ENCODE peak calls at places on chromosomes 1 and 21, in seven cellular contexts. One of them, this sample, is unnamed. For H3K4me1, the result is how much of the 10 kb centered on the place peaks cover.

GRCh38 chr1:160397651-160398050 is 2.7 kb upstream of the VANGL2 start:
- DNase-seq in RWPE2: no peak
- DNase-seq in body of pancreas: no peak
- DNase-seq in SK-N-SH: no peak
- DNase-seq in CD8-positive, alpha-beta T cell: no peak
- DNase-seq in adrenal gland: no peak
- DNase-seq in right atrium auricular region: no peak
- DNase-seq in this sample: no peak

GRCh38 chr1:109307363-109308021 is 681 bp upstream of the MYBPHL start:
- DNase-seq in RWPE2: no peak
- DNase-seq in body of pancreas: no peak
- DNase-seq in SK-N-SH: no peak
- DNase-seq in CD8-positive, alpha-beta T cell: no peak
- DNase-seq in adrenal gland: no peak
- DNase-seq in right atrium auricular region: no peak
- DNase-seq in this sample: peak

GRCh38 chr1:164155337-164155850 is 403.6 kb upstream of the PBX1 start:
- DNase-seq in RWPE2: no peak
- DNase-seq in body of pancreas: no peak
- DNase-seq in SK-N-SH: no peak
- DNase-seq in CD8-positive, alpha-beta T cell: no peak
- DNase-seq in adrenal gland: no peak
- DNase-seq in right atrium auricular region: no peak
- DNase-seq in this sample: no peak

GRCh38 chr1:178142806-178143205 is 48.9 kb downstream of the RASAL2 start:
- DNase-seq in RWPE2: no peak
- DNase-seq in body of pancreas: no peak
- DNase-seq in SK-N-SH: no peak
- DNase-seq in CD8-positive, alpha-beta T cell: no peak
- DNase-seq in adrenal gland: no peak
- DNase-seq in right atrium auricular region: no peak
- DNase-seq in this sample: no peak

GRCh38 chr1:206012086-206012859 is 9.1 kb upstream of the RAB7B start:
- DNase-seq in RWPE2: no peak
- DNase-seq in body of pancreas: peak
- DNase-seq in SK-N-SH: no peak
- DNase-seq in CD8-positive, alpha-beta T cell: peak
- DNase-seq in adrenal gland: peak
- DNase-seq in right atrium auricular region: peak
- DNase-seq in this sample: no peak

GRCh38 chr1:43648448-43648847 is 1.5 kb upstream of the KDM4A start:
- DNase-seq in RWPE2: no peak
- DNase-seq in body of pancreas: no peak
- DNase-seq in SK-N-SH: no peak
- DNase-seq in CD8-positive, alpha-beta T cell: no peak
- DNase-seq in adrenal gland: no peak
- DNase-seq in right atrium auricular region: no peak
- DNase-seq in this sample: no peak

GRCh38 chr1:43067856-43068751 is 104.0 kb downstream of the EBNA1BP2 start:
- DNase-seq in RWPE2: no peak
- DNase-seq in body of pancreas: peak
- DNase-seq in SK-N-SH: peak
- DNase-seq in CD8-positive, alpha-beta T cell: no peak
- DNase-seq in adrenal gland: no peak
- DNase-seq in right atrium auricular region: no peak
- DNase-seq in this sample: no peak

GRCh38 chr1:75134939-75135828 is 996 bp downstream of the LHX8 start:
- DNase-seq in RWPE2: no peak
- DNase-seq in body of pancreas: no peak
- DNase-seq in SK-N-SH: peak
- DNase-seq in CD8-positive, alpha-beta T cell: no peak
- DNase-seq in adrenal gland: no peak
- DNase-seq in right atrium auricular region: no peak
- DNase-seq in this sample: peak

GRCh38 chr1:185215911-185216310 is 58.9 kb downstream of the SWT1 start:
- DNase-seq in RWPE2: no peak
- DNase-seq in body of pancreas: no peak
- DNase-seq in SK-N-SH: no peak
- DNase-seq in CD8-positive, alpha-beta T cell: no peak
- DNase-seq in adrenal gland: no peak
- DNase-seq in right atrium auricular region: no peak
- DNase-seq in this sample: peak

GRCh38 chr1:3688356-3688755 is 36.0 kb downstream of the TP73 start:
- DNase-seq in RWPE2: no peak
- DNase-seq in body of pancreas: no peak
- DNase-seq in SK-N-SH: no peak
- DNase-seq in CD8-positive, alpha-beta T cell: no peak
- DNase-seq in adrenal gland: no peak
- DNase-seq in right atrium auricular region: no peak
- DNase-seq in this sample: no peak

GRCh38 chr21:41369105-41369914 is 7.5 kb downstream of the MX2 start:
- DNase-seq in RWPE2: no peak
- DNase-seq in body of pancreas: no peak
- DNase-seq in SK-N-SH: peak
- DNase-seq in CD8-positive, alpha-beta T cell: peak
- DNase-seq in adrenal gland: no peak
- DNase-seq in right atrium auricular region: no peak
- DNase-seq in this sample: peak

GRCh38 chr1:243325305-243325890 is 69.6 kb downstream of the SDCCAG8 start:
- DNase-seq in RWPE2: no peak
- DNase-seq in body of pancreas: peak
- DNase-seq in SK-N-SH: peak
- DNase-seq in CD8-positive, alpha-beta T cell: no peak
- DNase-seq in adrenal gland: no peak
- DNase-seq in right atrium auricular region: no peak
- DNase-seq in this sample: peak

GRCh38 chr1:242245255-242245654 is 246.4 kb upstream of the MAP1LC3C start:
- DNase-seq in RWPE2: no peak
- DNase-seq in body of pancreas: no peak
- DNase-seq in SK-N-SH: no peak
- DNase-seq in CD8-positive, alpha-beta T cell: no peak
- DNase-seq in adrenal gland: no peak
- DNase-seq in right atrium auricular region: no peak
- DNase-seq in this sample: no peak

DNA sequence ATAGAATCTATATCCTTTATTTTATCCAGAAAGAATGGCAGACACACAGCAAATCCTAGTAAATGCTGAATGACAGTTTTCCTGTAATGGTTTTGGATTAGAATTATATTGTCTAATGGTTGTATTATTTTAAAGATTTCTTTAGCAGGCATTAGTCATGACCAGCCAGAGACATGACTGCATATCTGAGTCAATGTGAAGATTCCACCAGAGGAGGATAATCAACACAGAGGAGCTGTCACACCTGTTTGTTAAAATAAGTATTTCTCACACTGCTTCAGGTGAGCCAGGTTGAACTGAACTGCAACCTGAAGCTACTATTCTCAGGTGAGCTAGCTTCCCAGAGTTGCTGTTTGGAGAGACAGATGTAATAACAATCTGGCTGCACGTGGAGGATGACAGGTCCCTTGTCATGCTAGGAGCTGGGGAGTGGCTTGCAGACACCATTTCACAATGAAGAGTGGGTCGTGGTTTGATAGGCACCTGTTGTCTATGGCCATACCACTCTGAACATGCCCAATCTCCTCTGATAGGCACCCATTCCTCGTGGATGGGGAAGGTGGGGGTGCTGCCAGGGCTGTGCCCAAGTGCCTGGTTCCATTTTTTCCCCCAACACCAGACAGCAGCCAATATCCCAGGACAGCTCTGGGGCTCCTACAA is 94.3 kb downstream of the KCNJ6 start:
- DNase-seq in RWPE2: no peak
- DNase-seq in body of pancreas: no peak
- DNase-seq in SK-N-SH: no peak
- DNase-seq in CD8-positive, alpha-beta T cell: no peak
- DNase-seq in adrenal gland: no peak
- DNase-seq in right atrium auricular region: no peak
- DNase-seq in this sample: no peak
- H3K4me3 ChIP-seq in RWPE2: no peak
- H3K4me3 ChIP-seq in body of pancreas: no peak
- H3K4me3 ChIP-seq in SK-N-SH: no peak
- H3K4me3 ChIP-seq in CD8-positive, alpha-beta T cell: no peak
- H3K4me3 ChIP-seq in adrenal gland: no peak
- H3K4me3 ChIP-seq in right atrium auricular region: no peak
- H3K4me3 ChIP-seq in this sample: no peak

GRCh38 chr1:33854091-33854490 is 9.8 kb upstream of the HMGB4 start:
- DNase-seq in RWPE2: no peak
- DNase-seq in body of pancreas: no peak
- DNase-seq in SK-N-SH: no peak
- DNase-seq in CD8-positive, alpha-beta T cell: no peak
- DNase-seq in adrenal gland: no peak
- DNase-seq in right atrium auricular region: no peak
- DNase-seq in this sample: no peak
- H3K4me1 ChIP-seq in RWPE2: under half
- H3K4me1 ChIP-seq in body of pancreas: under half
- H3K4me1 ChIP-seq in SK-N-SH: under half
- H3K4me1 ChIP-seq in CD8-positive, alpha-beta T cell: under half
- H3K4me1 ChIP-seq in adrenal gland: under half
- H3K4me1 ChIP-seq in right atrium auricular region: under half
- H3K4me1 ChIP-seq in this sample: under half

GRCh38 chr1:223759273-223759672 is 46.9 kb downstream of the CAPN2 start:
- DNase-seq in RWPE2: no peak
- DNase-seq in body of pancreas: no peak
- DNase-seq in SK-N-SH: no peak
- DNase-seq in CD8-positive, alpha-beta T cell: no peak
- DNase-seq in adrenal gland: no peak
- DNase-seq in right atrium auricular region: no peak
- DNase-seq in this sample: no peak
- TF ChIP-seq CTCF in RWPE2: no peak
- TF ChIP-seq CTCF in body of pancreas: no peak
- TF ChIP-seq CTCF in SK-N-SH: no peak
- TF ChIP-seq CTCF in CD8-positive, alpha-beta T cell: no peak
- TF ChIP-seq CTCF in adrenal gland: no peak
- TF ChIP-seq CTCF in right atrium auricular region: no peak
- TF ChIP-seq CTCF in this sample: no peak

DNA sequence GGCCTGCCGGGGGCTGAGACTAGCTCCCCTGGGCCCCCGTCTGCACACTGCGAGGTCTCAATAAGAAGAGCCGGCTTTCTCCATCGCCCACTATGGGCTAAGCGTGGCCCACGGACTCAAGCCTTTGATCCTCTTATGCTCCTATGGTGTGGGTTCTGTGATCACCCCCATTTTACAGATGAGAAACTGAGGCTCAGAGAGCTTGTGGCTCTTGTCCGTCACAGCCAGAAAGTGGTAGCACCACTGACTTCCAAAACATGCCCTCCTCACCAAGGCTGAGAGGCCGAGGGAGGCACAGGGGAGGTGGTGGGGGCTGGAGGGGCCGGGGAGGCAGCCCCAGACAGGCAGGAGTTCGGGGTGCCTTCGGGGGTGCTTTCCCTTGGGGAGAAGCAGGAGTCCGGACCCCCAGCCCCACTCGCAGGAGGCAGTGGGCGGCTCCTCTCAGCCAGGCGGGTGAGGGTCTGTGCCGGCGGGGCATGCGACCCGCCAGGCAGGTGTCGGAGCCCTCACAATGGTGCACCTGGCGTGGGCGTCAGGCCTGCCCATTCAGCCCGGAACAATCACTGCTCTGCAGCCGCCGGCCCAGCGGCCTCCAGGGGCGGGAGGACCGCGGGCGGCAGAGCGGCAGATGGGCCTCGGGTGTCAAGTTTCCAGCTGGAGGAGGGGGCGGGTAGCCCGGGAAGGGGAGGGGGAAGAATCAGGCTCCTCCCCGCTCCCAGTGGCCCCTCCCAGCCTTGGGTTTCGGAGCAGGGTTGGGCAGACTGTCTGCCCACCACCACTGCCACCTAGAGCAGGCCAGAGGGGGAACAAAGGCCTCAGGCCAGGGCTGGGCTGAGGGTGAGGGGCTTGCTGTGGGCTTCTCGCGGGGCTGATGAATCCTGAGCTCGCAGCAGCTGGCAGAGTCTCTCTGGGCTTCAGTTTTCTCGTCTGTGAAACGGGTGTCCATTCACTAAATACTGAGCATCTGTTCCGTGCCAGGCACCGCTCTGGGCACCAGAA is 39.3 kb upstream of the CASZ1 start:
- DNase-seq in RWPE2: no peak
- DNase-seq in body of pancreas: peak
- DNase-seq in SK-N-SH: peak
- DNase-seq in CD8-positive, alpha-beta T cell: no peak
- DNase-seq in adrenal gland: peak
- DNase-seq in right atrium auricular region: no peak
- DNase-seq in this sample: peak
- H3K4me3 ChIP-seq in RWPE2: no peak
- H3K4me3 ChIP-seq in body of pancreas: no peak
- H3K4me3 ChIP-seq in SK-N-SH: no peak
- H3K4me3 ChIP-seq in CD8-positive, alpha-beta T cell: no peak
- H3K4me3 ChIP-seq in adrenal gland: no peak
- H3K4me3 ChIP-seq in right atrium auricular region: no peak
- H3K4me3 ChIP-seq in this sample: no peak

DNA sequence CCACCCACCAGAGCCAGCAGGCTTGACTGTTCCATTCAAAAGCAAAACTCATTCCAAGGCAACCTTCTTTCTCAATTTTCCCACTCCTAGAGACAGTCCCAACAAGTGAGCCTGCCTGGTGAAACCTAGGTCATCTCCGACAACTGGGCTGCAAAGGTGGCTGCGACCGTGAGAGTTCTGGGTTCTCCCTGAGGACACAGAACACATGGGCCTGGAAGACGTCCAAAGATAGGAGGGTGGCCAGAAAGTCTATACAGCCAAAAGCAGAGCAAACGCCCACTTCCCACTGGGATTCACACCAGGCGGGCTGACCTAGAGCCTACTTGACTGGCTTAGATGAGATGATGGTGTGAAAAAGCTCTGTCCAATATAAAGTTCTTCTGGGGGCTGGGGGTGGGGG is 90.2 kb upstream of the GRIK3 start:
- DNase-seq in RWPE2: no peak
- DNase-seq in body of pancreas: no peak
- DNase-seq in SK-N-SH: peak
- DNase-seq in CD8-positive, alpha-beta T cell: no peak
- DNase-seq in adrenal gland: no peak
- DNase-seq in right atrium auricular region: no peak
- DNase-seq in this sample: no peak
- H3K4me1 ChIP-seq in RWPE2: under half
- H3K4me1 ChIP-seq in body of pancreas: under half
- H3K4me1 ChIP-seq in SK-N-SH: under half
- H3K4me1 ChIP-seq in CD8-positive, alpha-beta T cell: under half
- H3K4me1 ChIP-seq in adrenal gland: under half
- H3K4me1 ChIP-seq in right atrium auricular region: under half
- H3K4me1 ChIP-seq in this sample: under half

DNA sequence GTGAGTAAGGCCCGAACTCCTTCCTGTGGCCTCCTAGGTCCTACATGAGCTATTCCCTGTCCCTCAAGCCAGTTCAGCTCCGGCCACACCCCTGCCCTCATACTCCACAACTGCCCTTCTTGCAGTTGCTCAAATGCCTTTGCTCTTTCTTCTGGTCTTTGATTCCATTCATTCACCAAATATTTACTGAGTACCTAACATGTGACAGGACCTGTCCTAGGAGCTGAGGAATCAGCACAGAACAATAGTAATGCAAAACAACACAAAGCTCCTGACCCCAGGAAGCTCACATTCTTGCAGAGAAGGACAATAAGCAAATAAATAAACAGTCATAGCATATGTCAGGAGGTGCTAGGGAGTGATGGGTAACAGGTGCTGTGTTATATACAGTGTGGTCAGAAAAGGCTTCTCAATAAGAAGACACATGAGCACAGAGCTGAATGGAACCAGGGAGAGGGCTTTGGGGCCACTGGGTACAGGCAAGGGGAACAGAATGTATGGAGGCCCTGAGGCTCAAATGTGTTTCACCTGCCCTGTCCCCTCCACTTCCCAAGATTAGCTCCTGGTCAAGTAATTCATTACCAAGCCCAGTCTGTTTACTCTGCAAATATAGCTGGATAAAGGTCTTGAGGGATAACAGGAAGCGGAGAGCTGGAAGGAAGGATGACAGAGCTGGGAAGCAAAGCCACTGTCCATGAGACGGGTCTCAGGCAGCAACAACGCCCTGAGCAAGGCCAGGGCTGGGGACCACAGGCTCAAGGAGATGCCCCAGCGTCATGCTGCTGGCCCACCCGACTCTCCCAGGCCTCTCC is 145.1 kb downstream of the CSMD2 start:
- DNase-seq in RWPE2: no peak
- DNase-seq in body of pancreas: no peak
- DNase-seq in SK-N-SH: no peak
- DNase-seq in CD8-positive, alpha-beta T cell: no peak
- DNase-seq in adrenal gland: no peak
- DNase-seq in right atrium auricular region: no peak
- DNase-seq in this sample: no peak
- TF ChIP-seq CTCF in RWPE2: no peak
- TF ChIP-seq CTCF in body of pancreas: no peak
- TF ChIP-seq CTCF in SK-N-SH: no peak
- TF ChIP-seq CTCF in CD8-positive, alpha-beta T cell: no peak
- TF ChIP-seq CTCF in adrenal gland: no peak
- TF ChIP-seq CTCF in right atrium auricular region: no peak
- TF ChIP-seq CTCF in this sample: no peak